ENCODE peak calls at places on chromosomes 11 and 22, in four cellular contexts. B, X, L and A are unnamed samples.

GRCh38 chr11:89495951-89496350 is 4.8 kb upstream of the NOX4 start:
- DNase-seq in B (no peak), X (peak), L (peak), A (peak)

GRCh38 chr11:3221408-3222002 is 2.9 kb upstream of the MRGPRG start:
- DNase-seq in B (no peak), X (no peak), L (no peak), A (no peak)

GRCh38 chr22:30884211-30885000 is 84.2 kb downstream of the MORC2 start:
- DNase-seq in B (no peak), X (no peak), L (no peak), A (no peak)

GRCh38 chr11:122137081-122137793 is 21.2 kb upstream of the BLID start:
- DNase-seq in B (peak), X (peak), L (peak), A (peak)

GRCh38 chr22:46515208-46516111 is 22.0 kb downstream of the CELSR1 start:
- DNase-seq in B (no peak), X (no peak), L (no peak), A (no peak)

GRCh38 chr22:17369553-17370035 is 334 bp downstream of the CECR2 start:
- DNase-seq in B (no peak), X (no peak), L (no peak), A (no peak)

GRCh38 chr11:124039557-124039956 is 1.6 kb downstream of the OR10G7 start:
- DNase-seq in B (no peak), X (no peak), L (no peak), A (no peak)

GRCh38 chr22:20551805-20552449 is 44.5 kb downstream of the MED15 start:
- DNase-seq in B (no peak), X (peak), L (no peak), A (no peak)

GRCh38 chr11:107182983-107183382 is 164.7 kb upstream of the GUCY1A2 start:
- DNase-seq in B (no peak), X (no peak), L (no peak), A (no peak)

GRCh38 chr22:26556904-26557303 is 33.0 kb downstream of the TPST2 start:
- DNase-seq in B (no peak), X (no peak), L (no peak), A (no peak)

GRCh38 chr11:19929147-19929546 is 216.5 kb downstream of the NAV2 start:
- DNase-seq in B (no peak), X (no peak), L (no peak), A (no peak)

GRCh38 chr11:2528301-2529050 is 83.7 kb downstream of the KCNQ1 start:
- DNase-seq in B (no peak), X (no peak), L (no peak), A (no peak)

GRCh38 chr11:113954235-113954634 is 20.7 kb upstream of the HTR3A start:
- DNase-seq in B (no peak), X (no peak), L (no peak), A (no peak)

GRCh38 chr11:72352859-72353551 is 81.3 kb downstream of the CLPB start:
- DNase-seq in B (no peak), X (peak), L (peak), A (peak)

GRCh38 chr11:46706886-46707285 is 6.1 kb downstream of the ZNF408 start:
- DNase-seq in B (no peak), X (no peak), L (no peak), A (no peak)

GRCh38 chr22:28986366-28986765 is 75.3 kb downstream of the C22orf31 start:
- DNase-seq in B (no peak), X (no peak), L (no peak), A (no peak)

GRCh38 chr11:109939176-109939810 is 153.9 kb upstream of the ZC3H12C start:
- DNase-seq in B (peak), X (peak), L (peak), A (peak)

GRCh38 chr11:78083036-78083435 is 3.4 kb upstream of the NDUFC2 start:
- DNase-seq in B (no peak), X (no peak), L (no peak), A (no peak)

GRCh38 chr11:12113294-12113693 is 2.9 kb downstream of the MICAL2 start:
- DNase-seq in B (no peak), X (no peak), L (no peak), A (no peak)

GRCh38 chr11:61963282-61964057 is 4.0 kb downstream of the FTH1 start:
- DNase-seq in B (no peak), X (peak), L (no peak), A (no peak)

GRCh38 chr11:126355926-126356897 is 726 bp downstream of the ST3GAL4 start:
- DNase-seq in B (no peak), X (peak), L (no peak), A (no peak)

GRCh38 chr11:81359476-81359875 is 1374.2 kb downstream of the FAM181B start:
- DNase-seq in B (no peak), X (no peak), L (no peak), A (no peak)

GRCh38 chr11:120011836-120012235 is 126.1 kb downstream of the TRIM29 start:
- DNase-seq in B (no peak), X (no peak), L (no peak), A (no peak)

GRCh38 chr11:34427171-34427805 is 11.4 kb upstream of the CAT start:
- DNase-seq in B (peak), X (peak), L (no peak), A (peak)

GRCh38 chr11:4194889-4195288 is 100.3 kb downstream of the RRM1 start:
- DNase-seq in B (no peak), X (no peak), L (no peak), A (no peak)

GRCh38 chr11:68598816-68599653 is 85.3 kb upstream of the GAL start:
- DNase-seq in B (no peak), X (no peak), L (peak), A (peak)